ENCODE peak calls at places on chromosomes 13 and 19, in six cellular contexts. D is fibroblast of villous mesenchyme; V is left ventricle myocardium inferior; J is left colon; A is NCI-H2081; O is stimulated activated CD4-positive, alpha-beta T cell treated with anti-CD3 and anti-CD28 coated beads, TNF-alpha, amount 100 ng/mL, for 24 hours. P is an unnamed sample.

GRCh38 chr13:86946734-86947133 is 724.4 kb upstream of the SLITRK5 start:
- DNase-seq in D (no peak), V (no peak), J (no peak), A (no peak), O (no peak), P (no peak)

GRCh38 chr19:41426952-41427646 is at the start of gene B3GNT8:
- DNase-seq in D (peak), V (peak), J (peak), A (no peak), O (peak), P (peak)

GRCh38 chr13:63044617-63045016 is 1629.0 kb upstream of the PCDH20 start:
- DNase-seq in D (no peak), V (no peak), J (no peak), A (no peak), O (no peak), P (no peak)

GRCh38 chr19:1933245-1933644 is 7.7 kb upstream of the CSNK1G2 start:
- DNase-seq in D (no peak), V (no peak), J (no peak), A (no peak), O (no peak), P (no peak)

GRCh38 chr19:2010135-2010668 is 5.3 kb downstream of the BTBD2 start:
- DNase-seq in D (no peak), V (no peak), J (no peak), A (no peak), O (no peak), P (no peak)

GRCh38 chr19:2867025-2867991 is at the start of gene ZNF556:
- DNase-seq in D (peak), V (no peak), J (no peak), A (peak), O (no peak), P (no peak)

GRCh38 chr19:17249887-17250548 is 4.3 kb upstream of the NR2F6 start:
- DNase-seq in D (no peak), V (no peak), J (peak), A (no peak), O (no peak), P (no peak)

GRCh38 chr13:47039106-47039505 is 142.3 kb upstream of the HTR2A start:
- DNase-seq in D (peak), V (no peak), J (no peak), A (no peak), O (no peak), P (peak)

GRCh38 chr13:33490461-33491327 is 205.1 kb upstream of the STARD13 start:
- DNase-seq in D (no peak), V (no peak), J (no peak), A (no peak), O (no peak), P (no peak)

GRCh38 chr13:26015276-26015934 is 36.4 kb downstream of the SHISA2 start:
- DNase-seq in D (no peak), V (no peak), J (no peak), A (no peak), O (no peak), P (no peak)